ENCODE peak calls at places on chromosomes 5 and 9, in six cellular contexts. One of them, this sample, is unnamed. For H3K4me1, the result is how much of the 10 kb centered on the place peaks cover.

GRCh38 chr5:90408571-90409317 is 812 bp downstream of the CETN3 start:
- DNase-seq in mesenchymal stem cell: no peak
- DNase-seq in astrocyte: no peak
- DNase-seq in A549: no peak
- DNase-seq in right cardiac atrium: no peak
- DNase-seq in iPS DF 6.9: no peak
- DNase-seq in this sample: peak

GRCh38 chr5:142432369-142432863 is 107.6 kb upstream of the SPRY4 start:
- DNase-seq in A549: no peak
- DNase-seq in right cardiac atrium: peak
- DNase-seq in iPS DF 6.9: no peak
- DNase-seq in astrocyte: no peak
- DNase-seq in mesenchymal stem cell: no peak
- DNase-seq in this sample: no peak

GRCh38 chr5:102014371-102014770 is 281.7 kb downstream of the SLCO4C1 start:
- DNase-seq in right cardiac atrium: no peak
- DNase-seq in mesenchymal stem cell: no peak
- DNase-seq in iPS DF 6.9: no peak
- DNase-seq in A549: no peak
- DNase-seq in astrocyte: no peak
- DNase-seq in this sample: no peak

GRCh38 chr5:144697847-144698262 is 527.2 kb downstream of the KCTD16 start:
- DNase-seq in astrocyte: peak
- DNase-seq in iPS DF 6.9: no peak
- DNase-seq in right cardiac atrium: no peak
- DNase-seq in mesenchymal stem cell: peak
- DNase-seq in A549: peak
- DNase-seq in this sample: no peak

GRCh38 chr5:73119492-73120157 is 750 bp upstream of the TMEM171 start:
- DNase-seq in iPS DF 6.9: no peak
- DNase-seq in A549: peak
- DNase-seq in astrocyte: no peak
- DNase-seq in right cardiac atrium: no peak
- DNase-seq in mesenchymal stem cell: peak
- DNase-seq in this sample: no peak

GRCh38 chr9:78856144-78856543 is 559.2 kb downstream of the PSAT1 start:
- DNase-seq in right cardiac atrium: no peak
- DNase-seq in mesenchymal stem cell: no peak
- DNase-seq in astrocyte: peak
- DNase-seq in iPS DF 6.9: no peak
- DNase-seq in A549: no peak
- DNase-seq in this sample: no peak

GRCh38 chr5:168216989-168217388 is 74.5 kb upstream of the WWC1 start:
- DNase-seq in right cardiac atrium: no peak
- DNase-seq in A549: no peak
- DNase-seq in astrocyte: no peak
- DNase-seq in iPS DF 6.9: no peak
- DNase-seq in mesenchymal stem cell: no peak
- DNase-seq in this sample: no peak

GRCh38 chr5:166768536-166768935 is 1522.9 kb upstream of the WWC1 start:
- DNase-seq in right cardiac atrium: no peak
- DNase-seq in iPS DF 6.9: no peak
- DNase-seq in A549: no peak
- DNase-seq in astrocyte: no peak
- DNase-seq in mesenchymal stem cell: peak
- DNase-seq in this sample: no peak

GRCh38 chr5:167573274-167574127 is 717.9 kb upstream of the WWC1 start:
- DNase-seq in mesenchymal stem cell: peak
- DNase-seq in iPS DF 6.9: peak
- DNase-seq in right cardiac atrium: no peak
- DNase-seq in astrocyte: peak
- DNase-seq in A549: no peak
- DNase-seq in this sample: peak

GRCh38 chr5:10634056-10634455 is 70.2 kb downstream of the ANKRD33B start:
- DNase-seq in right cardiac atrium: no peak
- DNase-seq in iPS DF 6.9: no peak
- DNase-seq in mesenchymal stem cell: no peak
- DNase-seq in astrocyte: no peak
- DNase-seq in A549: no peak
- DNase-seq in this sample: no peak

GRCh38 chr5:1391691-1392090 is 46.8 kb upstream of the CLPTM1L start:
- DNase-seq in astrocyte: no peak
- DNase-seq in right cardiac atrium: peak
- DNase-seq in A549: no peak
- DNase-seq in iPS DF 6.9: no peak
- DNase-seq in mesenchymal stem cell: no peak
- DNase-seq in this sample: no peak

GRCh38 chr9:70382709-70383605 is 31.5 kb downstream of the KLF9 start:
- DNase-seq in A549: no peak
- DNase-seq in mesenchymal stem cell: peak
- DNase-seq in iPS DF 6.9: no peak
- DNase-seq in right cardiac atrium: no peak
- DNase-seq in astrocyte: no peak
- DNase-seq in this sample: no peak

GRCh38 chr5:7856855-7857254 is 5.9 kb upstream of the CFAP90 start:
- DNase-seq in A549: peak
- DNase-seq in iPS DF 6.9: peak
- DNase-seq in astrocyte: no peak
- DNase-seq in mesenchymal stem cell: peak
- DNase-seq in right cardiac atrium: no peak
- DNase-seq in this sample: peak

GRCh38 chr5:132962429-132962928 is 955 bp downstream of the AFF4 start:
- DNase-seq in right cardiac atrium: no peak
- DNase-seq in A549: peak
- DNase-seq in iPS DF 6.9: no peak
- DNase-seq in mesenchymal stem cell: peak
- DNase-seq in astrocyte: peak
- DNase-seq in this sample: peak

GRCh38 chr9:22097712-22098111 is 88.6 kb upstream of the CDKN2B start:
- DNase-seq in astrocyte: peak
- DNase-seq in mesenchymal stem cell: peak
- DNase-seq in right cardiac atrium: no peak
- DNase-seq in iPS DF 6.9: no peak
- DNase-seq in A549: no peak
- DNase-seq in this sample: no peak

GRCh38 chr9:16532681-16533450 is 337.6 kb downstream of the BNC2 start:
- DNase-seq in right cardiac atrium: no peak
- DNase-seq in astrocyte: peak
- DNase-seq in mesenchymal stem cell: peak
- DNase-seq in iPS DF 6.9: no peak
- DNase-seq in A549: peak
- DNase-seq in this sample: no peak

GRCh38 chr9:21997480-21997879 is 2.9 kb downstream of the CDKN2B-AS1 start:
- DNase-seq in mesenchymal stem cell: no peak
- DNase-seq in astrocyte: no peak
- DNase-seq in right cardiac atrium: no peak
- DNase-seq in A549: no peak
- DNase-seq in iPS DF 6.9: no peak
- DNase-seq in this sample: no peak

GRCh38 chr5:73709536-73710129 is 83.6 kb downstream of the ARHGEF28 start:
- DNase-seq in right cardiac atrium: no peak
- DNase-seq in iPS DF 6.9: no peak
- DNase-seq in mesenchymal stem cell: no peak
- DNase-seq in A549: no peak
- DNase-seq in astrocyte: peak
- DNase-seq in this sample: no peak

GRCh38 chr5:16812911-16813310 is 123.2 kb downstream of the MYO10 start:
- DNase-seq in iPS DF 6.9: no peak
- DNase-seq in right cardiac atrium: no peak
- DNase-seq in astrocyte: peak
- DNase-seq in mesenchymal stem cell: peak
- DNase-seq in A549: peak
- DNase-seq in this sample: no peak

GRCh38 chr5:95238560-95239325 is 46.2 kb downstream of the MCTP1 start:
- DNase-seq in astrocyte: peak
- DNase-seq in iPS DF 6.9: no peak
- DNase-seq in mesenchymal stem cell: peak
- DNase-seq in right cardiac atrium: no peak
- DNase-seq in A549: peak
- DNase-seq in this sample: peak

GRCh38 chr9:132129535-132129934 is 32.3 kb upstream of the NTNG2 start:
- DNase-seq in right cardiac atrium: no peak
- DNase-seq in mesenchymal stem cell: no peak
- DNase-seq in A549: no peak
- DNase-seq in iPS DF 6.9: no peak
- DNase-seq in astrocyte: no peak
- DNase-seq in this sample: no peak

GRCh38 chr9:136105398-136106135 is 10.5 kb upstream of the NACC2 start:
- DNase-seq in mesenchymal stem cell: peak
- DNase-seq in right cardiac atrium: peak
- DNase-seq in astrocyte: no peak
- DNase-seq in A549: no peak
- DNase-seq in iPS DF 6.9: no peak
- DNase-seq in this sample: peak
- H3K4me1 ChIP-seq in mesenchymal stem cell: half or more
- H3K4me1 ChIP-seq in right cardiac atrium: under half
- H3K4me1 ChIP-seq in astrocyte: under half
- H3K4me1 ChIP-seq in A549: under half
- H3K4me1 ChIP-seq in iPS DF 6.9: under half
- H3K4me1 ChIP-seq in this sample: half or more

DNA sequence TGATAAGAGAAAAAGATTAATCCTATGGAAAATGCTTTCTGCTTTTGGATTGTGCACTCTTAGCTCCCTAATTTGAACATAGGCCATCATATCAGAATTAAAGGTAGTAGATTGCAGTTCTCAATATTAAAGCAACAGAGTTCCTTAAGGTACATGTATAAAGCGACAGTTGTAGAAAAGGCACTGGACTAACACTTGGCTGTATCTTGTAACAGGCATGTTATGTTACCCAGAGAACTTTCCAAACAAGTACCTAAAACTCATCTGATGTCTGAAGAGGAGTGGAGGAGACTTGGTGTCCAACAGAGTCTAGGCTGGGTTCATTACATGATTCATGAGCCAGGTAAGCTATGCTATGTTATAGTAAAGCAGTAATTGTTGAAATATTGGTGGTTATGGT is 3.3 kb upstream of the SECISBP2 start:
- DNase-seq in mesenchymal stem cell: no peak
- DNase-seq in astrocyte: no peak
- DNase-seq in right cardiac atrium: no peak
- DNase-seq in A549: no peak
- DNase-seq in iPS DF 6.9: no peak
- DNase-seq in this sample: no peak
- H3K4me1 ChIP-seq in mesenchymal stem cell: under half
- H3K4me1 ChIP-seq in astrocyte: under half
- H3K4me1 ChIP-seq in right cardiac atrium: under half
- H3K4me1 ChIP-seq in A549: under half
- H3K4me1 ChIP-seq in iPS DF 6.9: under half
- H3K4me1 ChIP-seq in this sample: under half

DNA sequence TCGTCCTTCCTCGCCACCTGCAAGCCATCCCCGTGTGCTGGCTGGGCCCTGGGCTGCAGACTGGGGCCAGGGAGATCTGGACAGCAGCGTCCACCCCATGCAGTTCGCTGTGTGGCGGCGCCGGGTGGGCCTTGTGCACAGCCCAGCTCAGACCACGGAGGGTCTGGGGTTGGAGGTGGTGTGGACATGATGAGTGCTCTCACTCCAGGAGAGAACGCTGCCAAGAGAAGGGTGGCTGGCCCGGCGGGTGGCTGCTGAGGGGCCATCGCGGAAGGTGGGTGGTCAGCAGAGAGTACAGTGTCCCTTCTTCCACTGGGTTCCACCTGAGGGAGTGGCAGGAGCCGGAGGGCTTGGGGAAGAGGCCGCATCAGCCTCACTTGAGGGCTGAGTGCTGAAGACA is 44.4 kb downstream of the RXRA start:
- DNase-seq in right cardiac atrium: no peak
- DNase-seq in mesenchymal stem cell: no peak
- DNase-seq in A549: no peak
- DNase-seq in astrocyte: no peak
- DNase-seq in iPS DF 6.9: no peak
- DNase-seq in this sample: no peak
- H3K4me1 ChIP-seq in right cardiac atrium: under half
- H3K4me1 ChIP-seq in mesenchymal stem cell: half or more
- H3K4me1 ChIP-seq in A549: half or more
- H3K4me1 ChIP-seq in astrocyte: under half
- H3K4me1 ChIP-seq in iPS DF 6.9: under half
- H3K4me1 ChIP-seq in this sample: half or more

DNA sequence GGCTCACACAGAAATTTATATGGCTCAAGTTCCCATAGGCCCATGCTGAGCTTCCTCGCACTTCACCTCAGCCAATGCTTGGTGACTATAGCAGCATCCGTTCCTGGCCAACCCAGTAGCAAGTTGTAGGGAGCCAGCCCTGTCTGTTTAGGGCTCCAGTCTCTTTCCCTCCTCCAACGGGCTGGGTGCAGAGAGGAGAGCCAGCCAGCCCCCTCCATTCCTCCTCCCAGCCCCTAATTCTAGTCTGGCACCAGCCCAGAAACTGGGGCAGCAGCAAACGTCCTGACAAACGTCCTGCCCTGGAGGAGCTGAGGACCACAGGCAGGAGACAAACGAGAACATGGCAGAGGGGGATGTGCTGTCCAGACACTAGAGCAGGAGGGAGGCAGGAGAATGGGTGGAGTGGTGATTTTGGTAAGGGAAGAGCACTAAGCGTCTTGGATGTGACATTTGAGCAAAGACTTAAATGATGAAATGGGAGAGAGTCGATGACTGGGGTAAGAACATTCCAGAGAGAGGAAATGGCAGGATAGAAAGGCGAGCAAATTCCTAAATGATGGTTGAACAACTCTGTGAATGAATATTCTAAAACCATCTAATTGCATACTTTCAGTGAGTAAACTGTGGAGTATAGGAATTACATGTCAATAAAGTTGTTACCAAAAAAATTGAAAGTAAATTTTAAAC is 222.5 kb upstream of the DAPK1 start:
- DNase-seq in A549: no peak
- DNase-seq in mesenchymal stem cell: no peak
- DNase-seq in iPS DF 6.9: no peak
- DNase-seq in astrocyte: no peak
- DNase-seq in right cardiac atrium: no peak
- DNase-seq in this sample: no peak
- H3K4me1 ChIP-seq in A549: under half
- H3K4me1 ChIP-seq in mesenchymal stem cell: under half
- H3K4me1 ChIP-seq in iPS DF 6.9: under half
- H3K4me1 ChIP-seq in astrocyte: under half
- H3K4me1 ChIP-seq in right cardiac atrium: under half
- H3K4me1 ChIP-seq in this sample: under half

DNA sequence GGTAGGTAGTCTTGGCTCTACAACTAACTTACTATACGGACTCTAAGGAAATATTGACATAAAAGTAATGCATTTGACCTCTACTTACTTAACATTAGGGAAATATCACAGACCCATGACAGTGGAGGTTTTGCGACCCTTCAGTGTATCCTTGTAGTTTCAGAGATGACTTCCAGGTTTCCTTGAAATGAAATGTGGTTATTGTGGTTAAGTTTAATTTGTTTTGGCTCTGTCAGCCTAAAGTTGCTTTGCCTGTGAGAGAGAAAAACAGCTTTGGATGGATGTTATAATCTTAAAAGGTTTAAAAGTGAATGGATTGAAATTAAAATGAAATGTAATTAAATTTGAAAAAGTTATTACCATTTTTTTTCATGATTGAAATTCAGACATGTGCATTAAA is 42.9 kb downstream of the LRRTM2 start:
- DNase-seq in astrocyte: peak
- DNase-seq in mesenchymal stem cell: peak
- DNase-seq in iPS DF 6.9: no peak
- DNase-seq in A549: no peak
- DNase-seq in right cardiac atrium: no peak
- DNase-seq in this sample: no peak
- H3K4me1 ChIP-seq in astrocyte: under half
- H3K4me1 ChIP-seq in mesenchymal stem cell: under half
- H3K4me1 ChIP-seq in iPS DF 6.9: under half
- H3K4me1 ChIP-seq in A549: under half
- H3K4me1 ChIP-seq in right cardiac atrium: under half
- H3K4me1 ChIP-seq in this sample: under half

GRCh38 chr5:23639326-23639725 is 131.9 kb downstream of the PRDM9 start:
- DNase-seq in astrocyte: no peak
- DNase-seq in A549: no peak
- DNase-seq in right cardiac atrium: no peak
- DNase-seq in mesenchymal stem cell: no peak
- DNase-seq in iPS DF 6.9: no peak
- DNase-seq in this sample: no peak
- H3K4me1 ChIP-seq in astrocyte: under half
- H3K4me1 ChIP-seq in A549: under half
- H3K4me1 ChIP-seq in right cardiac atrium: under half
- H3K4me1 ChIP-seq in mesenchymal stem cell: under half
- H3K4me1 ChIP-seq in iPS DF 6.9: under half
- H3K4me1 ChIP-seq in this sample: under half